ENCODE peak calls at places on chromosomes 12 and 14, in nine cellular contexts. L, C, E, D, Y, B, F, I and W are unnamed samples.

GRCh38 chr14:75268638-75269550 is 9.7 kb upstream of the FOS start:
- DNase-seq in L (peak), C (no peak), E (no peak), D (no peak), Y (no peak), B (no peak), F (no peak), I (no peak), W (no peak)

GRCh38 chr14:68544150-68544892 is 248.5 kb downstream of the ZFP36L1 start:
- DNase-seq in L (peak), C (no peak), E (no peak), D (peak), Y (no peak), B (no peak), F (peak), I (peak), W (no peak)

GRCh38 chr12:76274699-76275098 is 73.5 kb downstream of the BBS10 start:
- DNase-seq in L (no peak), C (no peak), E (no peak), D (no peak), Y (no peak), B (no peak), F (peak), I (no peak), W (no peak)

GRCh38 chr14:56216631-56217379 is 98.6 kb downstream of the PELI2 start:
- DNase-seq in L (no peak), C (no peak), E (no peak), D (no peak), Y (no peak), B (peak), F (peak), I (peak), W (no peak)

GRCh38 chr12:132282031-132282949 is 47.1 kb downstream of the GALNT9 start:
- DNase-seq in L (no peak), C (no peak), E (no peak), D (no peak), Y (no peak), B (no peak), F (no peak), I (no peak), W (no peak)

GRCh38 chr12:111819191-111820158 is 22.6 kb upstream of the MAPKAPK5 start:
- DNase-seq in L (no peak), C (no peak), E (no peak), D (no peak), Y (no peak), B (no peak), F (no peak), I (no peak), W (no peak)

GRCh38 chr12:67048371-67048770 is 220.8 kb upstream of the CAND1 start:
- DNase-seq in L (no peak), C (no peak), E (no peak), D (no peak), Y (no peak), B (no peak), F (no peak), I (no peak), W (no peak)

GRCh38 chr14:101224356-101225115 is 321.0 kb upstream of the RTL1 start:
- DNase-seq in L (no peak), C (no peak), E (no peak), D (no peak), Y (no peak), B (no peak), F (no peak), I (no peak), W (no peak)

GRCh38 chr12:45388545-45388944 is 172.7 kb downstream of the ANO6 start:
- DNase-seq in L (no peak), C (no peak), E (no peak), D (no peak), Y (peak), B (no peak), F (peak), I (peak), W (no peak)

GRCh38 chr12:72330784-72331183 is 58.6 kb downstream of the TRHDE start:
- DNase-seq in L (no peak), C (no peak), E (no peak), D (no peak), Y (no peak), B (peak), F (no peak), I (no peak), W (no peak)

GRCh38 chr14:68603682-68604360 is 189.0 kb downstream of the ZFP36L1 start:
- DNase-seq in L (no peak), C (peak), E (no peak), D (no peak), Y (no peak), B (no peak), F (no peak), I (no peak), W (no peak)

GRCh38 chr14:103746706-103747105 is 31.1 kb downstream of the ZFYVE21 start:
- DNase-seq in L (no peak), C (no peak), E (no peak), D (no peak), Y (no peak), B (no peak), F (peak), I (no peak), W (no peak)

GRCh38 chr14:25308244-25308643 is 258.3 kb upstream of the STXBP6 start:
- DNase-seq in L (no peak), C (no peak), E (no peak), D (no peak), Y (no peak), B (no peak), F (no peak), I (no peak), W (no peak)

GRCh38 chr12:12592930-12593329 is 18.7 kb upstream of the CREBL2 start:
- DNase-seq in L (no peak), C (no peak), E (no peak), D (no peak), Y (no peak), B (no peak), F (peak), I (peak), W (no peak)

GRCh38 chr14:61560323-61560722 is 135.0 kb upstream of the HIF1A start:
- DNase-seq in L (no peak), C (no peak), E (no peak), D (no peak), Y (no peak), B (no peak), F (no peak), I (peak), W (no peak)

GRCh38 chr12:49868952-49869815 is 26.3 kb upstream of the BCDIN3D start:
- DNase-seq in L (peak), C (peak), E (no peak), D (peak), Y (peak), B (no peak), F (peak), I (peak), W (no peak)

GRCh38 chr12:109687250-109687649 is 26.4 kb upstream of the FAM222A start:
- DNase-seq in L (no peak), C (no peak), E (no peak), D (no peak), Y (no peak), B (no peak), F (no peak), I (no peak), W (no peak)

GRCh38 chr12:78192979-78193378 is 362.3 kb downstream of the NAV3 start:
- DNase-seq in L (no peak), C (no peak), E (no peak), D (no peak), Y (no peak), B (no peak), F (peak), I (peak), W (no peak)

GRCh38 chr12:55931780-55932545 is 1.0 kb downstream of the DGKA start:
- DNase-seq in L (peak), C (peak), E (peak), D (no peak), Y (no peak), B (peak), F (peak), I (peak), W (peak)

GRCh38 chr14:88607829-88608228 is 45.0 kb downstream of the ZC3H14 start:
- DNase-seq in L (no peak), C (no peak), E (no peak), D (no peak), Y (no peak), B (no peak), F (no peak), I (no peak), W (no peak)

GRCh38 chr12:117486840-117487659 is 125.6 kb upstream of the NOS1 start:
- DNase-seq in L (peak), C (no peak), E (no peak), D (no peak), Y (peak), B (no peak), F (peak), I (no peak), W (no peak)

GRCh38 chr12:132407525-132407924 is 78.1 kb upstream of the GALNT9 start:
- DNase-seq in L (no peak), C (no peak), E (no peak), D (no peak), Y (no peak), B (no peak), F (no peak), I (no peak), W (no peak)

GRCh38 chr12:94818970-94819369 is 168.6 kb upstream of the TMCC3 start:
- DNase-seq in L (no peak), C (no peak), E (no peak), D (no peak), Y (no peak), B (no peak), F (no peak), I (no peak), W (no peak)

GRCh38 chr14:101034986-101035385 is 131.5 kb upstream of the RTL1 start:
- DNase-seq in L (no peak), C (no peak), E (no peak), D (no peak), Y (no peak), B (no peak), F (no peak), I (no peak), W (no peak)

GRCh38 chr12:210277-211141 is 3.4 kb downstream of the SLC6A12 start:
- DNase-seq in L (peak), C (no peak), E (peak), D (no peak), Y (no peak), B (no peak), F (no peak), I (no peak), W (no peak)

GRCh38 chr14:71242237-71242748 is 335.0 kb downstream of the PCNX1 start:
- DNase-seq in L (no peak), C (no peak), E (no peak), D (no peak), Y (no peak), B (no peak), F (peak), I (no peak), W (no peak)

GRCh38 chr14:89828473-89829200 is 125.9 kb downstream of the EFCAB11 start:
- DNase-seq in L (no peak), C (no peak), E (no peak), D (no peak), Y (no peak), B (no peak), F (peak), I (peak), W (no peak)

GRCh38 chr12:2288001-2288400 is 235.2 kb downstream of the CACNA1C start:
- DNase-seq in L (no peak), C (peak), E (no peak), D (no peak), Y (no peak), B (no peak), F (peak), I (peak), W (no peak)

GRCh38 chr14:93036652-93037341 is 78.9 kb downstream of the ITPK1 start:
- DNase-seq in L (no peak), C (no peak), E (no peak), D (no peak), Y (no peak), B (peak), F (peak), I (peak), W (no peak)

GRCh38 chr12:110349521-110350151 is 53.9 kb downstream of the ANAPC7 start:
- DNase-seq in L (no peak), C (no peak), E (no peak), D (no peak), Y (no peak), B (no peak), F (no peak), I (no peak), W (no peak)

GRCh38 chr14:73749706-73750105 is 35.5 kb upstream of the PNMA1 start:
- DNase-seq in L (no peak), C (no peak), E (no peak), D (no peak), Y (no peak), B (no peak), F (no peak), I (no peak), W (no peak)

GRCh38 chr12:92108651-92109050 is 37.0 kb downstream of the BTG1 start:
- DNase-seq in L (no peak), C (no peak), E (no peak), D (no peak), Y (no peak), B (no peak), F (peak), I (peak), W (no peak)

GRCh38 chr12:19808371-19808770 is 369.1 kb downstream of the AEBP2 start:
- DNase-seq in L (no peak), C (no peak), E (no peak), D (no peak), Y (no peak), B (no peak), F (no peak), I (no peak), W (no peak)

GRCh38 chr12:19810213-19810612 is 370.9 kb downstream of the AEBP2 start:
- DNase-seq in L (no peak), C (no peak), E (no peak), D (no peak), Y (no peak), B (no peak), F (no peak), I (no peak), W (no peak)

DNA sequence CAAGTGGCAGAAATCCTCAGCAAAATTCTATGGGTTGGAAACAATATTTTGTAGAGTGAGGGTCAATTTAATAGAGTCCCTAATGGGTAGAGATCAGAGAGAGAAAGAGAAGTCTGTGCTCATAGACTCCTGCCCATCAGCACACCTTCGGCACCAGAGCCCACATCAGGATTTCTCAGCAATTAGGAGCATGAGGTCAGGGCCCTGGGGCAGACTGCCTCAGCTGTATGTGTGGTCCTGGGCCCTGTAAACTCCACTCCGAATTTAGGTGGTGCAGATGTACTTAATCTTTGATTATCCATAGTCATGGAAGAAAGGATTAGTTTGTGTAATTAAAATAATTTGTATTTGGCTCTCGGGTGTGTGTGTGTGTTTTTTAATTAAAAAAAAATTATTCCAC is 372.6 kb downstream of the AEBP2 start:
- DNase-seq in L (no peak), C (no peak), E (no peak), D (no peak), Y (no peak), B (no peak), F (no peak), I (no peak), W (no peak)
- TF ChIP-seq CTCF in L (no peak), C (no peak), E (no peak), D (no peak), Y (no peak), B (no peak), F (no peak), I (no peak), W (no peak)

DNA sequence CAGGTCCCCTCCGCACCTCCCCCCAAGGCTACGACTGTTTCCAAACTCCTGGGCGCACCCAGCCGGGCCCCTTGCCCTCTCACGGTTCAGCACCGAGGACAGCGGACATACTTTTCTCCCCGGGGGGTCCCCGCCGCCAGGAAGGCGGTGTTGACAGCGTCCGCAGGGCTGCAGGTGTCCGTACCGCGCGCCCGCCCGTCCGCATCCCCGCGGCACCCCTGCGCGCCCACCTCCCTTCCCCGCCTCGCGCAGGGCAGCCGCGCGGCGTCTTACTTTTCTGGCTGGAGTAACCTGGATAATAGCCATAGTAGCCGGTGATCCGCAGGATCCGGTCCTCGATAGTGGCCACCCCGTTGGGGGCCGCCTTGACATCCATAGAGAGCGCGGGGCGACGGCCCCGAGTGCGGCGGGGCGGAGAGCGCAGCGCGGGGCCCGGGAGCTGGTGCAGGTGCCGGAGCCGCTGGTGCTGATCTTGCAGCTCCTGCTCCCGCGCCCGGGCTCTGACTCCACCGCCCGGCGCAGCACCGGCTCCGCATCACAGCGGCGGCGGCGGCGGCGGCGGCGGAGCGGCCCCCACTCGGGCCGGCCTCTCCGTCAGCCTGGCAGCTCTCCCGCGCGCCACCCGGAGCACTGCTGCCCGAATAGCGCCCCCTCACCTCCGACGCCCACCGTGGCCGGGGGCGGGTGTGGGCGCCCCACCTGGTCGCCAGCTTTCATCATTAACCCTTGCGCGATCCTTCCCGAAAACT is at the start of gene SLC35F4:
- DNase-seq in L (peak), C (peak), E (peak), D (no peak), Y (no peak), B (no peak), F (no peak), I (no peak), W (peak)
- TF ChIP-seq CTCF in L (no peak), C (no peak), E (no peak), D (no peak), Y (no peak), B (no peak), F (no peak), I (no peak), W (no peak)

DNA sequence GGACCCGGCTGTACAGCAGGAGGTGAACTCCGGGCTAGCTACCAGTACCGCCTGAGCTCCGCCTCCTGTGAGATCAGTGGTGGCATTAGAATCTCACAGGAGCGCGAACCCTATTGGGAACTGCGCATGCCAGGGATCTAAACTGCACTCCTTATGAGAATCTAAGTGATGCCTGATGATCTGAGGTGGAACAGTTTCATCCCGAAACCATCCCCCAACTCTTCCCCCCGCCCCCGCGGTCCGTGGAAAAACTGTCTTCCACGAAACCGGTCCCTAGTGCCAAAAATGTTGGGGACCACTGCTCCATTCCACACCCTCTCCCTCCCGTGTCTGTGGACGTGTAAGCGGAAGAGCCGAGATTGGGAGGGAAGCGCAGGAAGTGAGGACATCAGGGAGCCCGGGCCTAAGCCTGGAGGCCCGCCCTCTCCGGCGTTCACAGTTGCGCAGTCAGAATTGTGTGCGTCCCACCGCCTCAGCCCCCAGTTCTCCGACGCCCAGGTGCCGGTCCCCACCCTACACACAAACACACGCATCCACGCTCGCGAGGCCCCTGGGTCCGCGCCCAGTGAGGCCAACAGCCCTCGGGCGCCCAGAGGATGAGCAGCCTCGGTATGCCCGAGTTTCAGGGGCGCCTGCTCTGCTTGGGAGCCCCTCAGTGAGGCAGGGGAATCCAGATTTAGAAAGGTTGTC is 1.8 kb upstream of the RNASE4 start:
- DNase-seq in L (peak), C (peak), E (peak), D (peak), Y (peak), B (peak), F (peak), I (peak), W (peak)
- TF ChIP-seq CTCF in L (no peak), C (no peak), E (no peak), D (peak), Y (no peak), B (no peak), F (no peak), I (no peak), W (no peak)

GRCh38 chr14:72513994-72514659 is 379.8 kb downstream of the DPF3 start:
- DNase-seq in L (no peak), C (no peak), E (no peak), D (no peak), Y (peak), B (peak), F (peak), I (peak), W (no peak)
- TF ChIP-seq CTCF in L (no peak), C (peak), E (peak), D (peak), Y (peak), B (peak), F (peak), I (peak), W (peak)

GRCh38 chr12:57261385-57261784 is 10.4 kb upstream of the STAC3 start:
- DNase-seq in L (no peak), C (no peak), E (no peak), D (no peak), Y (no peak), B (no peak), F (no peak), I (no peak), W (no peak)

GRCh38 chr12:57266681-57267080 is 15.7 kb upstream of the STAC3 start:
- DNase-seq in L (no peak), C (no peak), E (no peak), D (no peak), Y (no peak), B (no peak), F (no peak), I (no peak), W (no peak)

GRCh38 chr12:57260366-57260765 is 9.4 kb upstream of the STAC3 start:
- DNase-seq in L (no peak), C (no peak), E (no peak), D (no peak), Y (no peak), B (no peak), F (no peak), I (no peak), W (no peak)

GRCh38 chr12:57262126-57262822 is 11.3 kb upstream of the STAC3 start:
- DNase-seq in L (no peak), C (no peak), E (no peak), D (no peak), Y (no peak), B (no peak), F (no peak), I (no peak), W (no peak)

GRCh38 chr12:57263096-57263495 is 12.1 kb upstream of the STAC3 start:
- DNase-seq in L (no peak), C (no peak), E (no peak), D (no peak), Y (no peak), B (no peak), F (no peak), I (no peak), W (no peak)
- TF ChIP-seq CTCF in L (no peak), C (no peak), E (no peak), D (no peak), Y (no peak), B (no peak), F (no peak), I (no peak), W (no peak)

GRCh38 chr12:121209629-121210572 is at the start of gene P2RX4:
- DNase-seq in L (peak), C (peak), E (peak), D (peak), Y (no peak), B (peak), F (peak), I (peak), W (peak)
- TF ChIP-seq CTCF in L (no peak), C (peak), E (peak), D (peak), Y (no peak), B (peak), F (no peak), I (no peak), W (peak)

GRCh38 chr12:124400124-124400523 is 105.2 kb downstream of the RFLNA start:
- DNase-seq in L (no peak), C (no peak), E (no peak), D (no peak), Y (no peak), B (no peak), F (no peak), I (no peak), W (no peak)

GRCh38 chr12:124401563-124402180 is 106.8 kb downstream of the RFLNA start:
- DNase-seq in L (no peak), C (no peak), E (no peak), D (no peak), Y (no peak), B (no peak), F (no peak), I (no peak), W (no peak)

GRCh38 chr12:124403273-124403672 is 108.4 kb downstream of the RFLNA start:
- DNase-seq in L (no peak), C (no peak), E (no peak), D (no peak), Y (no peak), B (no peak), F (no peak), I (no peak), W (no peak)

GRCh38 chr12:124404162-124404561 is 109.3 kb downstream of the RFLNA start:
- DNase-seq in L (no peak), C (no peak), E (no peak), D (no peak), Y (no peak), B (no peak), F (no peak), I (no peak), W (no peak)

GRCh38 chr12:124402281-124403066 is 107.6 kb downstream of the RFLNA start:
- DNase-seq in L (no peak), C (no peak), E (no peak), D (no peak), Y (no peak), B (no peak), F (no peak), I (no peak), W (no peak)
- TF ChIP-seq CTCF in L (no peak), C (no peak), E (no peak), D (no peak), Y (no peak), B (no peak), F (no peak), I (no peak), W (no peak)